ENCODE peak calls at places on chromosomes 6 and 20, in four cellular contexts. X is HepG2, J is WTC11, G is K562. F is an unnamed sample.
A peak's percentile ranks its signal among the peaks of the same experiment; 100 is the strongest.

GRCh38 chr6:37807656-37808055 is 11.9 kb upstream of the ZFAND3 start:
- DNase-seq in G (no peak), J (no peak), X (no peak), F (no peak)

GRCh38 chr6:157317129-157317814 is 6.0 kb downstream of the TMEM242 start:
- DNase-seq in G (peak; percentile 94), X (peak; percentile 48), J (no peak), F (no peak)

GRCh38 chr6:38498085-38498484 is 141.6 kb downstream of the BTBD9 start:
- DNase-seq in G (no peak), X (no peak), J (no peak), F (no peak)

GRCh38 chr6:51161752-51162151 is 343.1 kb downstream of the TFAP2B start:
- DNase-seq in J (no peak), G (no peak), X (no peak), F (no peak)

GRCh38 chr6:55108469-55109130 is 65.7 kb upstream of the HCRTR2 start:
- DNase-seq in X (no peak), J (peak; percentile 63), G (no peak), F (no peak)

GRCh38 chr6:72832271-72832670 is 210.4 kb downstream of the KCNQ5 start:
- DNase-seq in J (no peak), G (no peak), X (no peak), F (no peak)

GRCh38 chr6:139882234-139882633 is 507.8 kb upstream of the CITED2 start:
- DNase-seq in J (peak; percentile 14), X (no peak), G (peak; percentile 20), F (no peak)

GRCh38 chr6:35181313-35181932 is 32.3 kb upstream of the SCUBE3 start:
- DNase-seq in J (no peak), G (no peak), X (no peak), F (no peak)

GRCh38 chr6:112150363-112150762 is 63.0 kb downstream of the FAM229B start:
- DNase-seq in X (no peak), G (peak; percentile 27), J (no peak), F (no peak)

GRCh38 chr6:41878246-41878645 is 16.9 kb downstream of the USP49 start:
- DNase-seq in G (no peak), J (no peak), X (no peak), F (no peak)

GRCh38 chr6:52576392-52577021 is 353 bp downstream of the TRAM2 start:
- DNase-seq in J (peak; percentile 70), X (peak; percentile 84), G (peak; percentile 85), F (peak; percentile 37)

GRCh38 chr6:1130692-1131091 is 181.2 kb upstream of the FOXQ1 start:
- DNase-seq in G (no peak), J (no peak), X (no peak), F (no peak)

GRCh38 chr20:49276201-49276894 is 1.5 kb downstream of the ZNFX1 start:
- DNase-seq in G (peak; percentile 52), X (no peak), J (no peak), F (no peak)

GRCh38 chr6:138036955-138037592 is 70.1 kb downstream of the PERP start:
- DNase-seq in J (no peak), G (no peak), X (no peak), F (no peak)

GRCh38 chr6:56842602-56843475 is 112.1 kb upstream of the BEND6 start:
- DNase-seq in X (no peak), J (peak; percentile 72), G (peak; percentile 16), F (no peak)

GRCh38 chr6:170291271-170292110 is 613 bp upstream of the DLL1 start:
- DNase-seq in X (no peak), G (no peak), J (peak; percentile 91), F (no peak)

GRCh38 chr6:138722425-138723371 is 50.9 kb upstream of the CCDC28A start:
- DNase-seq in J (no peak), G (peak; percentile 5), X (peak; percentile 19), F (no peak)

GRCh38 chr6:169568314-169569087 is 133.3 kb downstream of the WDR27 start:
- DNase-seq in G (no peak), J (no peak), X (no peak), F (no peak)

GRCh38 chr6:142942238-142942637 is 2.7 kb downstream of the HIVEP2 start:
- DNase-seq in X (no peak), J (no peak), G (no peak), F (no peak)

GRCh38 chr6:38977101-38977500 is 71.5 kb upstream of the GLP1R start:
- DNase-seq in G (no peak), J (peak; percentile 16), X (no peak), F (no peak)

GRCh38 chr6:13457577-13457976 is 29.8 kb downstream of the GFOD1 start:
- DNase-seq in X (no peak), G (no peak), J (no peak), F (no peak)

DNA sequence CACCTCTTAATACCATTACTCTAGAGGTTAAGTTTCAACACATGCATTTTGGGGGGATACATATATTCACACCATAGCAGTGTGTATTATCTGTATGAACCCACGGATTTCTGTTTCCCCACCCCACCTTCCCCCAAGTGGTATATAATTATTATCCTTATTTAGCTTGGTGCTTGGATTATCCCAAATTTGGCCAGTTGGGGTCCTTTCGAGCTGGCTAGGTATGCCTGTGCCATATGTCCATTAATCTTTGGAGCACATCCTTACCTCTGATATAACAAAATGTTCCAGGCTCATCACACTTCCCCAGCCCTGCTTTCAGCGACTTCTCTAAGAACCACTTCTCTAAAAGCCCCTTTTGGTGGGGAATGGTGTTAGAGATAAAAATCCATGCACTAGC is 118.7 kb upstream of the MLIP start:
- DNase-seq in X (no peak), G (no peak), J (no peak), F (no peak)
- TF ChIP-seq ETV6 in X (no peak), G (no peak), J (no peak), F (no peak)

DNA sequence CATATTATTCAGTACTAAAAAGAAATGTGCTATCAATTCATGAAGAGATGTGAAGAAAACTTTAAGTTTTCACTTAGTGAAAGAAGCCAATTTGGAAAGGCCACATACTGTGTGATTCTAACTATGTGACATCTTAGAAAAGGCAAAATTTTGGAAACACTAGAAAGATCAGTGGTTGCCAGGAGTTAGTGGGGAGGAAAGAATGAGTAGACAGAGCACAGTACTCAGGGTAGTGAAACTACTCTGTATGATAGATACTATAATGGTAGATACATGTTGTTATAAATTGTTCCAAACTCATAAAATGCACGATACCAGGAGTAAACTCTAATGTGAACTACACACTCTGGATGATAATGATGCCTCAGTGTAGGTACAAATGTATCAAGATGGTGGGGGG is 14.2 kb downstream of the NCOA3 start:
- DNase-seq in G (no peak), X (no peak), J (no peak), F (no peak)
- TF ChIP-seq ETV6 in G (no peak), X (no peak), J (no peak), F (no peak)

GRCh38 chr6:147776631-147777030 is 268.1 kb downstream of the SAMD5 start:
- DNase-seq in J (no peak), X (no peak), G (no peak), F (no peak)
- TF ChIP-seq ETV6 in J (no peak), X (no peak), G (no peak), F (no peak)

GRCh38 chr6:22249646-22250045 is 47.2 kb downstream of the PRL start:
- DNase-seq in X (no peak), G (no peak), J (no peak), F (no peak)

GRCh38 chr6:22250486-22250885 is 46.4 kb downstream of the PRL start:
- DNase-seq in G (no peak), X (no peak), J (peak; percentile 53), F (no peak)

GRCh38 chr6:22253955-22254655 is 42.7 kb downstream of the PRL start:
- DNase-seq in J (no peak), X (no peak), G (no peak), F (no peak)

GRCh38 chr6:22248513-22249308 is 48.1 kb downstream of the PRL start:
- DNase-seq in X (peak; percentile 6), J (no peak), G (no peak), F (no peak)

DNA sequence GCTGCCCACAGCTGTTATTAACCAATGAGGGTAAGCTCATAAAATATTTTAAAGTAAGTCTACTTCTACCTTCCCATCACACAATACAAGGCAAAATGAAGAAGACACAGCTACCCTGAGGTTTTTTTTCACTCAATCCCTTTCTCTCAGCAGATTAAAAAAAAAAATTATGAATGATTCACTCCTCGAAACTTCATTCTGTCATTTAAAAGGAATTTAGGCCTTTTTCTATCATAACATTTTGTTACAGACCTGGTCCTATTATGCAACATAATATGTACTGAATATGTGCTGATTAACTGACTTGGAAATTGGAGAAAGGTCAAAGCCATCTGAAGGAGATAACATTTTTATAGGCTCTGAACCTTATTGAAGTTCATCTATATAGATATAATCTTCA is 45.5 kb downstream of the PRL start:
- DNase-seq in G (no peak), J (no peak), X (no peak), F (no peak)
- TF ChIP-seq ETV6 in G (no peak), J (no peak), X (no peak), F (no peak)

GRCh38 chr6:131049515-131050081 is 13.4 kb downstream of the EPB41L2 start:
- DNase-seq in G (no peak), X (no peak), J (no peak), F (no peak)

GRCh38 chr6:131054392-131055250 is 8.4 kb downstream of the EPB41L2 start:
- DNase-seq in X (no peak), J (no peak), G (no peak), F (no peak)

GRCh38 chr6:131053546-131054240 is 9.4 kb downstream of the EPB41L2 start:
- DNase-seq in X (no peak), G (no peak), J (no peak), F (no peak)

DNA sequence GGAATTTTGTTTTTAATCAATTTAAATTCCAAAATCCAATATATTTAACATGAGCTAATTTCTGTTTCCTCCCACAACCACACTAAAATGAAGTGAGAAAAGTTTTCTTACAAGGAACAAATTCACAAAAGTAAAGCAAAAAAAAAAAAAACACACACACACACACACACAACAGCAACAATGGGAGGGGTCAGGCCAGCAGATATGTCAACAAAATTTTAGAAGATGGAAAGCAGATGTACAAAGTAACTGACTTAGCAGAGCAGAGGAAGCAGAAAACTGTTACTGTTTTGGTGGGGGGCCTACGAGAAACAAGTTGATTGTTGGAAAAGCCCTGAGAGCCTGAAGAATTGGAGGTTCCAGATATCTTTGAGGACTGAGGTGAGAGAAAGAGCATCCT is 11.7 kb downstream of the EPB41L2 start:
- DNase-seq in X (no peak), G (no peak), J (no peak), F (no peak)
- TF ChIP-seq ETV6 in X (no peak), G (no peak), J (no peak), F (no peak)

DNA sequence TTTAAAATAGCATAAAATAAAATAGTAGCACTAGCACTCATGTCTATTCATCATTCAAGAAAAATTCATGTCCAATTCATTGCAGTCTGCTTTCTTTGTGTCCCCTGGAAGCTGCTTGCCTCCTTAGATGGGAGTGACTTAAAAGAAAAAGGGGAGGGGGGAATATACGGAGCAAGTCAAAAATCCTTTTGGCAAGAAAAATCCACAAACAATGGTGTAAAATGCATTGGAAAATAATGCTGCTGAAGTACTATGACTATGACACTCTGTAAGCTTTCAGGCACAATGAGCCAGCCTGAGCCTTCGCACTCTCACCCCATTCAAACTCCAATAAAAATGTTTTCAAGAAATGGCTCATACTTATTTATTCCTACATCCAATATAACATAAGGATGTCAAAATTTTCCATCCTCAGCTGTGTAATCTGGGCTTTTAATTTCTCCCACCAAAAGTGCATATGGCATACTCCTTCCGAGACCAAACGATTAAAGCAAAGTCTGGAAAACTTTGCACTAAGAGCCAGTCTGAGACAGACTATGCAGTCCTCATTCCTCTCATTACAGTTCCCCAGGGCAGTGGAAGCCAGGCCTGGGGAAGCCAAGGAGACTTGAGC is 798 bp downstream of the NEDD9 start:
- DNase-seq in J (no peak), X (no peak), G (no peak), F (no peak)
- TF ChIP-seq ETV6 in J (no peak), X (no peak), G (no peak), F (no peak)

F was measured in GM12878.